ENCODE peak calls at places on chromosomes 13 and 19, in four cellular contexts. One of them, this sample, is unnamed.

GRCh38 chr19:7654401-7654800 is 14.4 kb upstream of the RETN start:
- DNase-seq in body of pancreas: no peak
- DNase-seq in aorta: no peak
- DNase-seq in sciatic nerve: no peak
- DNase-seq in this sample: no peak

GRCh38 chr19:7258042-7258839 is 36.0 kb downstream of the INSR start:
- DNase-seq in body of pancreas: no peak
- DNase-seq in aorta: peak
- DNase-seq in sciatic nerve: no peak
- DNase-seq in this sample: no peak

GRCh38 chr13:24161010-24161775 is 673 bp downstream of the SPATA13 start:
- DNase-seq in body of pancreas: peak
- DNase-seq in aorta: peak
- DNase-seq in sciatic nerve: peak
- DNase-seq in this sample: peak

GRCh38 chr13:41224113-41225110 is 30.0 kb upstream of the KBTBD7 start:
- DNase-seq in body of pancreas: no peak
- DNase-seq in aorta: no peak
- DNase-seq in sciatic nerve: no peak
- DNase-seq in this sample: no peak

GRCh38 chr19:9958451-9958850 is 22.1 kb upstream of the OLFM2 start:
- DNase-seq in body of pancreas: no peak
- DNase-seq in aorta: no peak
- DNase-seq in sciatic nerve: no peak
- DNase-seq in this sample: no peak

GRCh38 chr13:106484084-106484754 is 51.2 kb downstream of the EFNB2 start:
- DNase-seq in body of pancreas: no peak
- DNase-seq in aorta: no peak
- DNase-seq in sciatic nerve: no peak
- DNase-seq in this sample: no peak

GRCh38 chr19:35710784-35711723 is 6.7 kb downstream of the ZBTB32 start:
- DNase-seq in body of pancreas: no peak
- DNase-seq in aorta: no peak
- DNase-seq in sciatic nerve: no peak
- DNase-seq in this sample: no peak

GRCh38 chr19:7561229-7561806 is 25.8 kb downstream of the PNPLA6 start:
- DNase-seq in body of pancreas: no peak
- DNase-seq in aorta: no peak
- DNase-seq in sciatic nerve: no peak
- DNase-seq in this sample: no peak

GRCh38 chr19:56477429-56478338 is 539 bp upstream of the ZNF667 start:
- DNase-seq in body of pancreas: peak
- DNase-seq in aorta: peak
- DNase-seq in sciatic nerve: peak
- DNase-seq in this sample: peak

GRCh38 chr13:90686438-90686837 is 661.0 kb upstream of the MIR17HG start:
- DNase-seq in body of pancreas: no peak
- DNase-seq in aorta: no peak
- DNase-seq in sciatic nerve: no peak
- DNase-seq in this sample: no peak

GRCh38 chr13:112724788-112725345 is 35.0 kb downstream of the ATP11A start:
- DNase-seq in body of pancreas: no peak
- DNase-seq in aorta: no peak
- DNase-seq in sciatic nerve: no peak
- DNase-seq in this sample: no peak

GRCh38 chr13:52713894-52714293 is 25.7 kb downstream of the CNMD start:
- DNase-seq in body of pancreas: no peak
- DNase-seq in aorta: no peak
- DNase-seq in sciatic nerve: no peak
- DNase-seq in this sample: no peak

GRCh38 chr19:30406220-30406944 is 34.2 kb downstream of the ZNF536 start:
- DNase-seq in body of pancreas: no peak
- DNase-seq in aorta: no peak
- DNase-seq in sciatic nerve: no peak
- DNase-seq in this sample: peak

GRCh38 chr19:42198676-42199439 is 18.6 kb downstream of the DEDD2 start:
- DNase-seq in body of pancreas: no peak
- DNase-seq in aorta: peak
- DNase-seq in sciatic nerve: no peak
- DNase-seq in this sample: no peak

GRCh38 chr13:65479692-65480091 is 1750.4 kb downstream of the PCDH9 start:
- DNase-seq in body of pancreas: no peak
- DNase-seq in aorta: no peak
- DNase-seq in sciatic nerve: no peak
- DNase-seq in this sample: no peak

GRCh38 chr19:30023330-30023729 is 81.3 kb downstream of the URI1 start:
- DNase-seq in body of pancreas: no peak
- DNase-seq in aorta: no peak
- DNase-seq in sciatic nerve: no peak
- DNase-seq in this sample: no peak

GRCh38 chr19:41327499-41328156 is 17.7 kb downstream of the CCDC97 start:
- DNase-seq in body of pancreas: peak
- DNase-seq in aorta: peak
- DNase-seq in sciatic nerve: peak
- DNase-seq in this sample: no peak

GRCh38 chr19:588093-588742 is 1.5 kb upstream of the HCN2 start:
- DNase-seq in body of pancreas: peak
- DNase-seq in aorta: no peak
- DNase-seq in sciatic nerve: peak
- DNase-seq in this sample: peak

GRCh38 chr13:73056054-73056962 is 2.5 kb upstream of the KLF5 start:
- DNase-seq in body of pancreas: no peak
- DNase-seq in aorta: no peak
- DNase-seq in sciatic nerve: no peak
- DNase-seq in this sample: peak

GRCh38 chr13:30711375-30711774 is 24.0 kb upstream of the ALOX5AP start:
- DNase-seq in body of pancreas: no peak
- DNase-seq in aorta: no peak
- DNase-seq in sciatic nerve: no peak
- DNase-seq in this sample: peak

GRCh38 chr13:92510416-92510815 is 716.2 kb upstream of the GPC6 start:
- DNase-seq in body of pancreas: no peak
- DNase-seq in aorta: no peak
- DNase-seq in sciatic nerve: no peak
- DNase-seq in this sample: no peak

GRCh38 chr19:49486710-49487276 is 615 bp upstream of the RPL13A start:
- DNase-seq in body of pancreas: no peak
- DNase-seq in aorta: no peak
- DNase-seq in sciatic nerve: no peak
- DNase-seq in this sample: no peak

GRCh38 chr19:7980168-7980567 is 25.3 kb downstream of the ELAVL1 start:
- DNase-seq in body of pancreas: no peak
- DNase-seq in aorta: peak
- DNase-seq in sciatic nerve: no peak
- DNase-seq in this sample: no peak

GRCh38 chr19:43724896-43725295 is 9.0 kb downstream of the IRGC start:
- DNase-seq in body of pancreas: no peak
- DNase-seq in aorta: no peak
- DNase-seq in sciatic nerve: no peak
- DNase-seq in this sample: no peak

GRCh38 chr19:33175886-33176669 is 18.1 kb upstream of the LRP3 start:
- DNase-seq in body of pancreas: no peak
- DNase-seq in aorta: peak
- DNase-seq in sciatic nerve: no peak
- DNase-seq in this sample: peak

This sample was measured in hepatocyte.